ENCODE peak calls at places on chromosomes 13 and 19, in ten cellular contexts. One of them, this sample, is unnamed.

GRCh38 chr19:33416307-33417215 is 43.1 kb downstream of the CEBPG start:
- DNase-seq in PC-3: peak; percentile 77
- DNase-seq in MM.1S: peak; percentile 41
- DNase-seq in A673: peak; percentile 80
- DNase-seq in cardiac fibroblast: peak; percentile 72
- DNase-seq in CD4-positive, alpha-beta memory T cell: peak; percentile 60
- DNase-seq in heart right ventricle: peak; percentile 45
- DNase-seq in adipocyte: peak; percentile 63
- DNase-seq in mucosa of descending colon: peak; percentile 77
- DNase-seq in CD8-positive, alpha-beta T cell: peak; percentile 37
- DNase-seq in this sample: peak; percentile 58

GRCh38 chr19:54388001-54388802 is 23.5 kb upstream of the LAIR1 start:
- DNase-seq in CD4-positive, alpha-beta memory T cell: peak; percentile 48
- DNase-seq in mucosa of descending colon: peak; percentile 43
- DNase-seq in adipocyte: peak; percentile 8
- DNase-seq in heart right ventricle: no peak
- DNase-seq in CD8-positive, alpha-beta T cell: no peak
- DNase-seq in cardiac fibroblast: no peak
- DNase-seq in MM.1S: peak; percentile 89
- DNase-seq in PC-3: no peak
- DNase-seq in A673: no peak
- DNase-seq in this sample: no peak

GRCh38 chr19:8571006-8571411 is 6.2 kb downstream of the MYO1F start:
- DNase-seq in adipocyte: peak; percentile 46
- DNase-seq in mucosa of descending colon: no peak
- DNase-seq in CD8-positive, alpha-beta T cell: peak; percentile 36
- DNase-seq in PC-3: peak; percentile 87
- DNase-seq in A673: no peak
- DNase-seq in cardiac fibroblast: peak; percentile 72
- DNase-seq in heart right ventricle: peak; percentile 29
- DNase-seq in MM.1S: peak; percentile 53
- DNase-seq in CD4-positive, alpha-beta memory T cell: peak; percentile 62
- DNase-seq in this sample: no peak

GRCh38 chr13:112819111-112819510 is 129.3 kb downstream of the ATP11A start:
- DNase-seq in PC-3: no peak
- DNase-seq in mucosa of descending colon: no peak
- DNase-seq in heart right ventricle: no peak
- DNase-seq in MM.1S: no peak
- DNase-seq in adipocyte: no peak
- DNase-seq in CD8-positive, alpha-beta T cell: no peak
- DNase-seq in cardiac fibroblast: no peak
- DNase-seq in CD4-positive, alpha-beta memory T cell: no peak
- DNase-seq in A673: no peak
- DNase-seq in this sample: no peak

GRCh38 chr19:35673121-35673804 is 6.9 kb downstream of the UPK1A start:
- DNase-seq in CD4-positive, alpha-beta memory T cell: peak; percentile 19
- DNase-seq in A673: no peak
- DNase-seq in heart right ventricle: no peak
- DNase-seq in CD8-positive, alpha-beta T cell: no peak
- DNase-seq in MM.1S: peak; percentile 53
- DNase-seq in PC-3: no peak
- DNase-seq in mucosa of descending colon: peak; percentile 41
- DNase-seq in cardiac fibroblast: peak; percentile 74
- DNase-seq in adipocyte: peak; percentile 76
- DNase-seq in this sample: peak; percentile 48

GRCh38 chr13:42757678-42758420 is 23.5 kb upstream of the FAM216B start:
- DNase-seq in mucosa of descending colon: no peak
- DNase-seq in A673: no peak
- DNase-seq in PC-3: no peak
- DNase-seq in heart right ventricle: no peak
- DNase-seq in MM.1S: no peak
- DNase-seq in CD8-positive, alpha-beta T cell: no peak
- DNase-seq in CD4-positive, alpha-beta memory T cell: no peak
- DNase-seq in adipocyte: no peak
- DNase-seq in cardiac fibroblast: no peak
- DNase-seq in this sample: no peak

GRCh38 chr19:46714523-46715106 is 2.3 kb downstream of the PRKD2 start:
- DNase-seq in adipocyte: peak; percentile 26
- DNase-seq in PC-3: no peak
- DNase-seq in A673: no peak
- DNase-seq in heart right ventricle: no peak
- DNase-seq in CD8-positive, alpha-beta T cell: peak; percentile 31
- DNase-seq in CD4-positive, alpha-beta memory T cell: peak; percentile 74
- DNase-seq in cardiac fibroblast: no peak
- DNase-seq in mucosa of descending colon: no peak
- DNase-seq in MM.1S: peak; percentile 95
- DNase-seq in this sample: no peak

GRCh38 chr13:87172166-87172825 is 498.9 kb upstream of the SLITRK5 start:
- DNase-seq in cardiac fibroblast: no peak
- DNase-seq in CD8-positive, alpha-beta T cell: no peak
- DNase-seq in MM.1S: no peak
- DNase-seq in mucosa of descending colon: no peak
- DNase-seq in A673: peak; percentile 2
- DNase-seq in adipocyte: no peak
- DNase-seq in PC-3: no peak
- DNase-seq in heart right ventricle: no peak
- DNase-seq in CD4-positive, alpha-beta memory T cell: no peak
- DNase-seq in this sample: peak; percentile 8

GRCh38 chr19:18338471-18339001 is 1.9 kb upstream of the PGPEP1 start:
- DNase-seq in PC-3: no peak
- DNase-seq in mucosa of descending colon: no peak
- DNase-seq in CD4-positive, alpha-beta memory T cell: no peak
- DNase-seq in cardiac fibroblast: no peak
- DNase-seq in heart right ventricle: no peak
- DNase-seq in MM.1S: no peak
- DNase-seq in A673: no peak
- DNase-seq in adipocyte: no peak
- DNase-seq in CD8-positive, alpha-beta T cell: no peak
- DNase-seq in this sample: peak; percentile 39

GRCh38 chr13:87138856-87139255 is 532.3 kb upstream of the SLITRK5 start:
- DNase-seq in CD8-positive, alpha-beta T cell: no peak
- DNase-seq in cardiac fibroblast: no peak
- DNase-seq in mucosa of descending colon: no peak
- DNase-seq in CD4-positive, alpha-beta memory T cell: no peak
- DNase-seq in A673: no peak
- DNase-seq in PC-3: no peak
- DNase-seq in MM.1S: no peak
- DNase-seq in adipocyte: no peak
- DNase-seq in heart right ventricle: no peak
- DNase-seq in this sample: no peak

GRCh38 chr19:56217039-56217949 is 15.2 kb downstream of the ZSCAN5C start:
- DNase-seq in cardiac fibroblast: peak; percentile 40
- DNase-seq in adipocyte: peak; percentile 1
- DNase-seq in PC-3: no peak
- DNase-seq in heart right ventricle: peak; percentile 4
- DNase-seq in CD4-positive, alpha-beta memory T cell: no peak
- DNase-seq in CD8-positive, alpha-beta T cell: no peak
- DNase-seq in mucosa of descending colon: peak; percentile 19
- DNase-seq in MM.1S: no peak
- DNase-seq in A673: peak; percentile 70
- DNase-seq in this sample: peak; percentile 17

GRCh38 chr19:41808663-41809566 is 12.5 kb downstream of the CEACAM3 start:
- DNase-seq in heart right ventricle: peak; percentile 11
- DNase-seq in CD4-positive, alpha-beta memory T cell: no peak
- DNase-seq in mucosa of descending colon: no peak
- DNase-seq in PC-3: no peak
- DNase-seq in MM.1S: no peak
- DNase-seq in CD8-positive, alpha-beta T cell: no peak
- DNase-seq in A673: no peak
- DNase-seq in cardiac fibroblast: no peak
- DNase-seq in adipocyte: no peak
- DNase-seq in this sample: no peak

GRCh38 chr13:92804926-92805325 is 421.7 kb upstream of the GPC6 start:
- DNase-seq in mucosa of descending colon: no peak
- DNase-seq in MM.1S: no peak
- DNase-seq in A673: no peak
- DNase-seq in CD8-positive, alpha-beta T cell: no peak
- DNase-seq in cardiac fibroblast: no peak
- DNase-seq in adipocyte: no peak
- DNase-seq in PC-3: no peak
- DNase-seq in CD4-positive, alpha-beta memory T cell: no peak
- DNase-seq in heart right ventricle: no peak
- DNase-seq in this sample: peak; percentile 87

GRCh38 chr19:15673176-15673654 is 328 bp downstream of the CYP4F12 start:
- DNase-seq in PC-3: no peak
- DNase-seq in cardiac fibroblast: no peak
- DNase-seq in mucosa of descending colon: peak; percentile 67
- DNase-seq in CD8-positive, alpha-beta T cell: no peak
- DNase-seq in MM.1S: no peak
- DNase-seq in CD4-positive, alpha-beta memory T cell: no peak
- DNase-seq in A673: no peak
- DNase-seq in heart right ventricle: no peak
- DNase-seq in adipocyte: no peak
- DNase-seq in this sample: no peak

GRCh38 chr13:34805347-34805746 is 136.7 kb upstream of the NBEA start:
- DNase-seq in PC-3: peak; percentile 39
- DNase-seq in adipocyte: peak; percentile 15
- DNase-seq in CD8-positive, alpha-beta T cell: no peak
- DNase-seq in cardiac fibroblast: no peak
- DNase-seq in mucosa of descending colon: no peak
- DNase-seq in MM.1S: no peak
- DNase-seq in A673: no peak
- DNase-seq in heart right ventricle: no peak
- DNase-seq in CD4-positive, alpha-beta memory T cell: no peak
- DNase-seq in this sample: no peak

GRCh38 chr13:77975358-77976042 is 56.9 kb upstream of the EDNRB start:
- DNase-seq in cardiac fibroblast: no peak
- DNase-seq in A673: no peak
- DNase-seq in MM.1S: no peak
- DNase-seq in CD4-positive, alpha-beta memory T cell: no peak
- DNase-seq in CD8-positive, alpha-beta T cell: no peak
- DNase-seq in heart right ventricle: no peak
- DNase-seq in PC-3: no peak
- DNase-seq in adipocyte: no peak
- DNase-seq in mucosa of descending colon: no peak
- DNase-seq in this sample: no peak
- H3K4me3 ChIP-seq in cardiac fibroblast: no peak overlapping the region
- H3K4me3 ChIP-seq in A673: no peak overlapping the region
- H3K4me3 ChIP-seq in MM.1S: no peak overlapping the region
- H3K4me3 ChIP-seq in CD4-positive, alpha-beta memory T cell: no peak overlapping the region
- H3K4me3 ChIP-seq in CD8-positive, alpha-beta T cell: no peak overlapping the region
- H3K4me3 ChIP-seq in heart right ventricle: no peak overlapping the region
- H3K4me3 ChIP-seq in PC-3: no peak overlapping the region
- H3K4me3 ChIP-seq in adipocyte: no peak overlapping the region
- H3K4me3 ChIP-seq in mucosa of descending colon: no peak overlapping the region
- H3K4me3 ChIP-seq in this sample: no peak overlapping the region

GRCh38 chr13:77480071-77480470 is 55.4 kb upstream of the SCEL start:
- DNase-seq in CD8-positive, alpha-beta T cell: no peak
- DNase-seq in CD4-positive, alpha-beta memory T cell: no peak
- DNase-seq in adipocyte: peak; percentile 15
- DNase-seq in mucosa of descending colon: no peak
- DNase-seq in heart right ventricle: no peak
- DNase-seq in PC-3: no peak
- DNase-seq in MM.1S: no peak
- DNase-seq in A673: peak; percentile 8
- DNase-seq in cardiac fibroblast: no peak
- DNase-seq in this sample: no peak
- H3K4me3 ChIP-seq in CD8-positive, alpha-beta T cell: no peak overlapping the region
- H3K4me3 ChIP-seq in CD4-positive, alpha-beta memory T cell: no peak overlapping the region
- H3K4me3 ChIP-seq in adipocyte: no peak overlapping the region
- H3K4me3 ChIP-seq in mucosa of descending colon: no peak overlapping the region
- H3K4me3 ChIP-seq in heart right ventricle: no peak overlapping the region
- H3K4me3 ChIP-seq in PC-3: no peak overlapping the region
- H3K4me3 ChIP-seq in MM.1S: no peak overlapping the region
- H3K4me3 ChIP-seq in A673: no peak overlapping the region
- H3K4me3 ChIP-seq in cardiac fibroblast: no peak overlapping the region
- H3K4me3 ChIP-seq in this sample: no peak overlapping the region

DNA sequence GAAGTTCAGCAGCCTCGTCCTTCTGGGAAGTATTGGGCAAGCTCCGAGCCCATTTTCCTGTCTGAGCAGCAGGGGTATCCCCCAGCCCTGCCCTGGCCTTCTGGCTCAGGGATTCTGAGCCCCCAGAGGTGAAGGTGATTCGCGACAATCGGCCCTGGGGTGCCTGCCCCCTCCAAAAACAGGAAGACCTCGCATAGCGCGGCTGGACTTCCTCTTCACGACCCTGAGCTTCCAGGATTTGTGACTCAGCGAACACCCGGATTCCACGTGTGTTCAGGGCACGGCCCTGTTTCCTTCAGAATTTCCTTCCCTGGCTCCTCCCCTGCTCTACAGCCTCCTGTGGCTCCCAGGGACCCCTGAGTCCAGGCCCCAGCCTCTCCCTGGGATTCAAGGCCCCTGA is at the start of gene SEMA6B:
- DNase-seq in CD8-positive, alpha-beta T cell: no peak
- DNase-seq in PC-3: no peak
- DNase-seq in CD4-positive, alpha-beta memory T cell: no peak
- DNase-seq in cardiac fibroblast: peak; percentile 63
- DNase-seq in mucosa of descending colon: no peak
- DNase-seq in adipocyte: no peak
- DNase-seq in MM.1S: no peak
- DNase-seq in A673: no peak
- DNase-seq in heart right ventricle: peak; percentile 65
- DNase-seq in this sample: no peak
- H3K4me3 ChIP-seq in CD8-positive, alpha-beta T cell: no peak within 1 kb of the TSS
- H3K4me3 ChIP-seq in PC-3: no peak within 1 kb of the TSS
- H3K4me3 ChIP-seq in CD4-positive, alpha-beta memory T cell: no peak within 1 kb of the TSS
- H3K4me3 ChIP-seq in cardiac fibroblast: peak within 1 kb of the TSS; percentile 52
- H3K4me3 ChIP-seq in mucosa of descending colon: no peak within 1 kb of the TSS
- H3K4me3 ChIP-seq in adipocyte: no peak within 1 kb of the TSS
- H3K4me3 ChIP-seq in MM.1S: no peak within 1 kb of the TSS
- H3K4me3 ChIP-seq in A673: no peak within 1 kb of the TSS
- H3K4me3 ChIP-seq in heart right ventricle: peak within 1 kb of the TSS; percentile 64
- H3K4me3 ChIP-seq in this sample: no peak within 1 kb of the TSS

GRCh38 chr13:99985243-99985874 is 3.8 kb downstream of the ZIC2 start:
- DNase-seq in PC-3: no peak
- DNase-seq in CD8-positive, alpha-beta T cell: no peak
- DNase-seq in CD4-positive, alpha-beta memory T cell: no peak
- DNase-seq in cardiac fibroblast: no peak
- DNase-seq in adipocyte: no peak
- DNase-seq in mucosa of descending colon: peak; percentile 33
- DNase-seq in A673: peak; percentile 83
- DNase-seq in MM.1S: no peak
- DNase-seq in heart right ventricle: no peak
- DNase-seq in this sample: no peak

GRCh38 chr13:99987180-99988047 is 5.8 kb downstream of the ZIC2 start:
- DNase-seq in PC-3: no peak
- DNase-seq in adipocyte: no peak
- DNase-seq in CD4-positive, alpha-beta memory T cell: no peak
- DNase-seq in cardiac fibroblast: no peak
- DNase-seq in CD8-positive, alpha-beta T cell: no peak
- DNase-seq in mucosa of descending colon: peak; percentile 30
- DNase-seq in heart right ventricle: no peak
- DNase-seq in MM.1S: no peak
- DNase-seq in A673: peak; percentile 83
- DNase-seq in this sample: no peak

GRCh38 chr13:99984463-99985242 is 3.1 kb downstream of the ZIC2 start:
- DNase-seq in MM.1S: no peak
- DNase-seq in A673: peak; percentile 79
- DNase-seq in CD4-positive, alpha-beta memory T cell: no peak
- DNase-seq in PC-3: no peak
- DNase-seq in cardiac fibroblast: no peak
- DNase-seq in adipocyte: no peak
- DNase-seq in heart right ventricle: no peak
- DNase-seq in mucosa of descending colon: peak; percentile 33
- DNase-seq in CD8-positive, alpha-beta T cell: no peak
- DNase-seq in this sample: no peak

GRCh38 chr13:99986751-99987150 is 5.2 kb downstream of the ZIC2 start:
- DNase-seq in A673: peak; percentile 82
- DNase-seq in MM.1S: no peak
- DNase-seq in adipocyte: no peak
- DNase-seq in cardiac fibroblast: no peak
- DNase-seq in PC-3: no peak
- DNase-seq in CD4-positive, alpha-beta memory T cell: no peak
- DNase-seq in CD8-positive, alpha-beta T cell: no peak
- DNase-seq in heart right ventricle: no peak
- DNase-seq in mucosa of descending colon: no peak
- DNase-seq in this sample: no peak

GRCh38 chr13:99985886-99986527 is 4.4 kb downstream of the ZIC2 start:
- DNase-seq in cardiac fibroblast: no peak
- DNase-seq in heart right ventricle: no peak
- DNase-seq in PC-3: no peak
- DNase-seq in CD8-positive, alpha-beta T cell: no peak
- DNase-seq in mucosa of descending colon: no peak
- DNase-seq in MM.1S: no peak
- DNase-seq in adipocyte: no peak
- DNase-seq in CD4-positive, alpha-beta memory T cell: no peak
- DNase-seq in A673: peak; percentile 66
- DNase-seq in this sample: no peak
- H3K4me3 ChIP-seq in cardiac fibroblast: no peak overlapping the region
- H3K4me3 ChIP-seq in heart right ventricle: no peak overlapping the region
- H3K4me3 ChIP-seq in PC-3: no peak overlapping the region
- H3K4me3 ChIP-seq in CD8-positive, alpha-beta T cell: no peak overlapping the region
- H3K4me3 ChIP-seq in mucosa of descending colon: no peak overlapping the region
- H3K4me3 ChIP-seq in MM.1S: no peak overlapping the region
- H3K4me3 ChIP-seq in adipocyte: no peak overlapping the region
- H3K4me3 ChIP-seq in CD4-positive, alpha-beta memory T cell: no peak overlapping the region
- H3K4me3 ChIP-seq in A673: peak overlapping the region; percentile 95
- H3K4me3 ChIP-seq in this sample: no peak overlapping the region

This sample was measured in fibroblast of the aortic adventitia.